ENCODE peak calls at places on chromosome 12, in seven cellular contexts. One of them, this sample, is unnamed. For H3K27me3 and H3K36me3, the result is how much of the 10 kb centered on the place peaks cover.

GRCh38 chr12:122099280-122099749 is 20.8 kb downstream of the MLXIP start:
- DNase-seq in body of pancreas: peak
- DNase-seq in fibroblast of lung: no peak
- DNase-seq in transverse colon: no peak
- DNase-seq in neuronal stem cell: no peak
- DNase-seq in CD8-positive, alpha-beta T cell: no peak
- DNase-seq in psoas muscle: peak
- DNase-seq in this sample: no peak

GRCh38 chr12:62256408-62257079 is 3.7 kb upstream of the USP15 start:
- DNase-seq in transverse colon: no peak
- DNase-seq in CD8-positive, alpha-beta T cell: no peak
- DNase-seq in body of pancreas: peak
- DNase-seq in psoas muscle: no peak
- DNase-seq in neuronal stem cell: no peak
- DNase-seq in fibroblast of lung: peak
- DNase-seq in this sample: peak

GRCh38 chr12:66335746-66336145 is 33.5 kb downstream of the HELB start:
- DNase-seq in CD8-positive, alpha-beta T cell: no peak
- DNase-seq in body of pancreas: no peak
- DNase-seq in transverse colon: no peak
- DNase-seq in neuronal stem cell: no peak
- DNase-seq in psoas muscle: no peak
- DNase-seq in fibroblast of lung: no peak
- DNase-seq in this sample: no peak

GRCh38 chr12:107511292-107511691 is 174.3 kb upstream of the PWP1 start:
- DNase-seq in body of pancreas: no peak
- DNase-seq in neuronal stem cell: no peak
- DNase-seq in CD8-positive, alpha-beta T cell: no peak
- DNase-seq in fibroblast of lung: peak
- DNase-seq in transverse colon: no peak
- DNase-seq in psoas muscle: no peak
- DNase-seq in this sample: peak

GRCh38 chr12:18074001-18074400 is 16.0 kb downstream of the RERGL start:
- DNase-seq in fibroblast of lung: no peak
- DNase-seq in psoas muscle: no peak
- DNase-seq in transverse colon: no peak
- DNase-seq in body of pancreas: no peak
- DNase-seq in neuronal stem cell: no peak
- DNase-seq in CD8-positive, alpha-beta T cell: no peak
- DNase-seq in this sample: no peak

GRCh38 chr12:77323778-77324415 is 258.5 kb upstream of the E2F7 start:
- DNase-seq in body of pancreas: no peak
- DNase-seq in fibroblast of lung: no peak
- DNase-seq in neuronal stem cell: no peak
- DNase-seq in transverse colon: no peak
- DNase-seq in CD8-positive, alpha-beta T cell: no peak
- DNase-seq in psoas muscle: no peak
- DNase-seq in this sample: no peak

GRCh38 chr12:104956870-104957301 is 1.2 kb downstream of the SLC41A2 start:
- DNase-seq in body of pancreas: no peak
- DNase-seq in transverse colon: no peak
- DNase-seq in neuronal stem cell: no peak
- DNase-seq in CD8-positive, alpha-beta T cell: no peak
- DNase-seq in fibroblast of lung: no peak
- DNase-seq in psoas muscle: no peak
- DNase-seq in this sample: no peak

GRCh38 chr12:67991158-67991557 is 1.9 kb downstream of the IFNG-AS1 start:
- DNase-seq in fibroblast of lung: no peak
- DNase-seq in CD8-positive, alpha-beta T cell: no peak
- DNase-seq in transverse colon: peak
- DNase-seq in psoas muscle: no peak
- DNase-seq in body of pancreas: no peak
- DNase-seq in neuronal stem cell: no peak
- DNase-seq in this sample: no peak

GRCh38 chr12:97568336-97569180 is 106.0 kb downstream of the RMST start:
- DNase-seq in neuronal stem cell: no peak
- DNase-seq in psoas muscle: no peak
- DNase-seq in CD8-positive, alpha-beta T cell: no peak
- DNase-seq in body of pancreas: peak
- DNase-seq in transverse colon: no peak
- DNase-seq in fibroblast of lung: peak
- DNase-seq in this sample: no peak

GRCh38 chr12:125983094-125983783 is 918.0 kb downstream of the AACS start:
- DNase-seq in CD8-positive, alpha-beta T cell: no peak
- DNase-seq in fibroblast of lung: peak
- DNase-seq in neuronal stem cell: peak
- DNase-seq in body of pancreas: peak
- DNase-seq in psoas muscle: no peak
- DNase-seq in transverse colon: peak
- DNase-seq in this sample: peak

GRCh38 chr12:52291267-52291935 is at the start of gene KRT81:
- DNase-seq in body of pancreas: no peak
- DNase-seq in transverse colon: no peak
- DNase-seq in fibroblast of lung: no peak
- DNase-seq in neuronal stem cell: no peak
- DNase-seq in psoas muscle: no peak
- DNase-seq in CD8-positive, alpha-beta T cell: no peak
- DNase-seq in this sample: no peak

GRCh38 chr12:14366211-14366762 is 805 bp downstream of the ATF7IP start:
- DNase-seq in fibroblast of lung: peak
- DNase-seq in body of pancreas: no peak
- DNase-seq in transverse colon: no peak
- DNase-seq in psoas muscle: no peak
- DNase-seq in CD8-positive, alpha-beta T cell: no peak
- DNase-seq in neuronal stem cell: no peak
- DNase-seq in this sample: no peak

GRCh38 chr12:126069549-126070165 is 1004.4 kb downstream of the AACS start:
- DNase-seq in psoas muscle: no peak
- DNase-seq in CD8-positive, alpha-beta T cell: no peak
- DNase-seq in neuronal stem cell: peak
- DNase-seq in body of pancreas: peak
- DNase-seq in transverse colon: peak
- DNase-seq in fibroblast of lung: peak
- DNase-seq in this sample: peak

GRCh38 chr12:107478881-107479280 is 206.7 kb upstream of the PWP1 start:
- DNase-seq in psoas muscle: no peak
- DNase-seq in CD8-positive, alpha-beta T cell: no peak
- DNase-seq in fibroblast of lung: peak
- DNase-seq in neuronal stem cell: no peak
- DNase-seq in transverse colon: no peak
- DNase-seq in body of pancreas: no peak
- DNase-seq in this sample: no peak

GRCh38 chr12:106719879-106720278 is 54.6 kb upstream of the RIC8B start:
- DNase-seq in fibroblast of lung: no peak
- DNase-seq in CD8-positive, alpha-beta T cell: no peak
- DNase-seq in psoas muscle: no peak
- DNase-seq in body of pancreas: no peak
- DNase-seq in transverse colon: no peak
- DNase-seq in neuronal stem cell: no peak
- DNase-seq in this sample: no peak

GRCh38 chr12:26648584-26648983 is 184.4 kb downstream of the ITPR2 start:
- DNase-seq in neuronal stem cell: no peak
- DNase-seq in fibroblast of lung: peak
- DNase-seq in transverse colon: no peak
- DNase-seq in body of pancreas: no peak
- DNase-seq in psoas muscle: no peak
- DNase-seq in CD8-positive, alpha-beta T cell: no peak
- DNase-seq in this sample: peak

GRCh38 chr12:42865282-42865681 is 275.7 kb upstream of the PRICKLE1 start:
- DNase-seq in neuronal stem cell: no peak
- DNase-seq in psoas muscle: no peak
- DNase-seq in CD8-positive, alpha-beta T cell: no peak
- DNase-seq in fibroblast of lung: peak
- DNase-seq in body of pancreas: no peak
- DNase-seq in transverse colon: no peak
- DNase-seq in this sample: no peak

GRCh38 chr12:87163122-87163521 is 866.1 kb downstream of the C12orf50 start:
- DNase-seq in body of pancreas: no peak
- DNase-seq in transverse colon: no peak
- DNase-seq in psoas muscle: no peak
- DNase-seq in CD8-positive, alpha-beta T cell: no peak
- DNase-seq in fibroblast of lung: no peak
- DNase-seq in neuronal stem cell: no peak
- DNase-seq in this sample: no peak

GRCh38 chr12:76720068-76720467 is 43.8 kb upstream of the ZDHHC17 start:
- DNase-seq in psoas muscle: no peak
- DNase-seq in transverse colon: no peak
- DNase-seq in neuronal stem cell: no peak
- DNase-seq in fibroblast of lung: peak
- DNase-seq in CD8-positive, alpha-beta T cell: no peak
- DNase-seq in body of pancreas: no peak
- DNase-seq in this sample: no peak

GRCh38 chr12:127479256-127479655 is 787.7 kb upstream of the TMEM132C start:
- DNase-seq in CD8-positive, alpha-beta T cell: no peak
- DNase-seq in neuronal stem cell: no peak
- DNase-seq in psoas muscle: no peak
- DNase-seq in fibroblast of lung: peak
- DNase-seq in body of pancreas: no peak
- DNase-seq in transverse colon: no peak
- DNase-seq in this sample: no peak

GRCh38 chr12:130667421-130667960 is 48.6 kb downstream of the RIMBP2 start:
- DNase-seq in transverse colon: no peak
- DNase-seq in body of pancreas: no peak
- DNase-seq in fibroblast of lung: no peak
- DNase-seq in psoas muscle: no peak
- DNase-seq in CD8-positive, alpha-beta T cell: no peak
- DNase-seq in neuronal stem cell: no peak
- DNase-seq in this sample: no peak

GRCh38 chr12:6367065-6367968 is 8.0 kb downstream of the SCNN1A start:
- DNase-seq in fibroblast of lung: peak
- DNase-seq in psoas muscle: no peak
- DNase-seq in body of pancreas: no peak
- DNase-seq in CD8-positive, alpha-beta T cell: no peak
- DNase-seq in neuronal stem cell: no peak
- DNase-seq in transverse colon: no peak
- DNase-seq in this sample: no peak

GRCh38 chr12:109099426-109100020 is 2.1 kb downstream of the UNG start:
- DNase-seq in CD8-positive, alpha-beta T cell: no peak
- DNase-seq in psoas muscle: no peak
- DNase-seq in fibroblast of lung: peak
- DNase-seq in body of pancreas: no peak
- DNase-seq in neuronal stem cell: no peak
- DNase-seq in transverse colon: no peak
- DNase-seq in this sample: no peak

GRCh38 chr12:90954921-90955320 is at the start of gene CCER1:
- DNase-seq in fibroblast of lung: no peak
- DNase-seq in transverse colon: no peak
- DNase-seq in CD8-positive, alpha-beta T cell: no peak
- DNase-seq in neuronal stem cell: no peak
- DNase-seq in psoas muscle: peak
- DNase-seq in body of pancreas: no peak
- DNase-seq in this sample: no peak

GRCh38 chr12:45324391-45324790 is 108.5 kb downstream of the ANO6 start:
- DNase-seq in neuronal stem cell: no peak
- DNase-seq in CD8-positive, alpha-beta T cell: no peak
- DNase-seq in psoas muscle: no peak
- DNase-seq in body of pancreas: no peak
- DNase-seq in transverse colon: no peak
- DNase-seq in fibroblast of lung: no peak
- DNase-seq in this sample: no peak

GRCh38 chr12:96383991-96384390 is 16.2 kb downstream of the CDK17 start:
- DNase-seq in CD8-positive, alpha-beta T cell: no peak
- DNase-seq in neuronal stem cell: no peak
- DNase-seq in fibroblast of lung: peak
- DNase-seq in transverse colon: no peak
- DNase-seq in body of pancreas: no peak
- DNase-seq in psoas muscle: no peak
- DNase-seq in this sample: no peak
- H3K4me3 ChIP-seq in CD8-positive, alpha-beta T cell: no peak
- H3K4me3 ChIP-seq in neuronal stem cell: no peak
- H3K4me3 ChIP-seq in fibroblast of lung: no peak
- H3K4me3 ChIP-seq in transverse colon: no peak
- H3K4me3 ChIP-seq in body of pancreas: no peak
- H3K4me3 ChIP-seq in psoas muscle: no peak
- H3K4me3 ChIP-seq in this sample: peak

GRCh38 chr12:3250576-3250975 is 173.4 kb downstream of the TSPAN9 start:
- DNase-seq in psoas muscle: peak
- DNase-seq in fibroblast of lung: no peak
- DNase-seq in CD8-positive, alpha-beta T cell: no peak
- DNase-seq in body of pancreas: no peak
- DNase-seq in transverse colon: no peak
- DNase-seq in neuronal stem cell: no peak
- DNase-seq in this sample: no peak
- H3K27me3 ChIP-seq in psoas muscle: under half
- H3K27me3 ChIP-seq in fibroblast of lung: under half
- H3K27me3 ChIP-seq in CD8-positive, alpha-beta T cell: under half
- H3K27me3 ChIP-seq in body of pancreas: under half
- H3K27me3 ChIP-seq in transverse colon: under half
- H3K27me3 ChIP-seq in neuronal stem cell: under half
- H3K27me3 ChIP-seq in this sample: under half

GRCh38 chr12:25083211-25083610 is 111.7 kb downstream of the DNAI7 start:
- DNase-seq in CD8-positive, alpha-beta T cell: no peak
- DNase-seq in psoas muscle: no peak
- DNase-seq in neuronal stem cell: no peak
- DNase-seq in fibroblast of lung: no peak
- DNase-seq in transverse colon: no peak
- DNase-seq in body of pancreas: no peak
- DNase-seq in this sample: no peak

GRCh38 chr12:25084816-25085215 is 110.1 kb downstream of the DNAI7 start:
- DNase-seq in fibroblast of lung: no peak
- DNase-seq in neuronal stem cell: no peak
- DNase-seq in transverse colon: no peak
- DNase-seq in CD8-positive, alpha-beta T cell: no peak
- DNase-seq in psoas muscle: no peak
- DNase-seq in body of pancreas: no peak
- DNase-seq in this sample: no peak

GRCh38 chr12:25089738-25090137 is 105.2 kb downstream of the DNAI7 start:
- DNase-seq in fibroblast of lung: peak
- DNase-seq in neuronal stem cell: no peak
- DNase-seq in CD8-positive, alpha-beta T cell: no peak
- DNase-seq in psoas muscle: no peak
- DNase-seq in body of pancreas: no peak
- DNase-seq in transverse colon: no peak
- DNase-seq in this sample: no peak

GRCh38 chr12:25082628-25083027 is 112.3 kb downstream of the DNAI7 start:
- DNase-seq in neuronal stem cell: no peak
- DNase-seq in body of pancreas: no peak
- DNase-seq in CD8-positive, alpha-beta T cell: no peak
- DNase-seq in psoas muscle: no peak
- DNase-seq in fibroblast of lung: no peak
- DNase-seq in transverse colon: no peak
- DNase-seq in this sample: no peak

DNA sequence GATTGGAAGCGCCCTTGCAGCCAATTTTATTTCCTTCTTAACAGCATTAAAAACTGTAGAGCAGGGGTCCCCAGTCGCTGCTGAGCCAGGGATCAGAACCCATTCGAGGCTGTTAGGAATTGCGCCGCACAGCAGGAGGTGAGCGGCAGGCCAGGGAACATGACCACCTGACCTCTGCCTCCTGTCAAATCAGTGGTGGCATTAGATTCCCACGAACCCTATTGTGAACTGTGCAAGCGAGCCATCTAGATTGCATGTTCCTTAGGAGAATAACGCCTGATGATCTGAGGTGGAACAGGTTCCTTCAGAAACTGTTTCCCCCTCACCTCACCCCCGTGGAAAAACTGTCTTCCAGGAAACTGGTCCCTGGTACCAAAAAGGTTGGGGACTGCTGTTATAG is 107.4 kb downstream of the DNAI7 start:
- DNase-seq in body of pancreas: no peak
- DNase-seq in CD8-positive, alpha-beta T cell: no peak
- DNase-seq in psoas muscle: no peak
- DNase-seq in transverse colon: no peak
- DNase-seq in fibroblast of lung: no peak
- DNase-seq in neuronal stem cell: no peak
- DNase-seq in this sample: no peak
- H3K36me3 ChIP-seq in body of pancreas: under half
- H3K36me3 ChIP-seq in CD8-positive, alpha-beta T cell: under half
- H3K36me3 ChIP-seq in psoas muscle: under half
- H3K36me3 ChIP-seq in transverse colon: under half
- H3K36me3 ChIP-seq in fibroblast of lung: under half
- H3K36me3 ChIP-seq in neuronal stem cell: under half
- H3K36me3 ChIP-seq in this sample: under half

GRCh38 chr12:53617700-53618099 is 8.5 kb downstream of the ATF7 start:
- DNase-seq in transverse colon: no peak
- DNase-seq in CD8-positive, alpha-beta T cell: no peak
- DNase-seq in fibroblast of lung: no peak
- DNase-seq in psoas muscle: no peak
- DNase-seq in body of pancreas: no peak
- DNase-seq in neuronal stem cell: no peak
- DNase-seq in this sample: no peak
- H3K4me3 ChIP-seq in transverse colon: peak
- H3K4me3 ChIP-seq in CD8-positive, alpha-beta T cell: no peak
- H3K4me3 ChIP-seq in fibroblast of lung: peak
- H3K4me3 ChIP-seq in psoas muscle: peak
- H3K4me3 ChIP-seq in body of pancreas: no peak
- H3K4me3 ChIP-seq in neuronal stem cell: no peak
- H3K4me3 ChIP-seq in this sample: no peak

This sample was measured in MG63.